ENCODE peak calls at places on chromosome 18, in nine cellular contexts. T is breast epithelium, P is esophagus muscularis mucosa, W is stomach, Y is vagina, C is suprapubic skin, L is HCT116, H is K562, Q is endothelial cell of umbilical vein. O is an unnamed sample. For H3K36me3, the result is how much of the 10 kb centered on the place peaks cover.

GRCh38 chr18:74342416-74343043 is 26.9 kb downstream of the C18orf63 start:
- DNase-seq in T (no peak), P (no peak), W (peak), Y (no peak), C (no peak), L (peak), H (no peak), Q (peak), O (no peak)

GRCh38 chr18:44937985-44938384 is 257.3 kb downstream of the SETBP1 start:
- DNase-seq in T (no peak), P (no peak), W (no peak), Y (no peak), C (no peak), L (no peak), H (no peak), Q (no peak), O (no peak)

GRCh38 chr18:70998490-70998889 is 709.6 kb downstream of the SOCS6 start:
- DNase-seq in T (no peak), P (no peak), W (no peak), Y (no peak), C (no peak), L (no peak), H (no peak), Q (peak), O (no peak)

GRCh38 chr18:3234457-3234856 is 13.1 kb upstream of the MYL12A start:
- DNase-seq in T (no peak), P (no peak), W (no peak), Y (no peak), C (no peak), L (no peak), H (no peak), Q (no peak), O (no peak)

GRCh38 chr18:28690836-28691835 is 514.2 kb upstream of the CDH2 start:
- DNase-seq in T (no peak), P (no peak), W (no peak), Y (no peak), C (no peak), L (no peak), H (no peak), Q (peak), O (no peak)

GRCh38 chr18:60549338-60549960 is 176.9 kb upstream of the MC4R start:
- DNase-seq in T (no peak), P (no peak), W (no peak), Y (no peak), C (no peak), L (peak), H (peak), Q (peak), O (no peak)

GRCh38 chr18:42196651-42197050 is 241.6 kb downstream of the PIK3C3 start:
- DNase-seq in T (no peak), P (no peak), W (no peak), Y (no peak), C (no peak), L (no peak), H (no peak), Q (no peak), O (no peak)

GRCh38 chr18:46416706-46417638 is 240.0 kb downstream of the LOXHD1 start:
- DNase-seq in T (no peak), P (no peak), W (no peak), Y (no peak), C (no peak), L (peak), H (peak), Q (no peak), O (no peak)

GRCh38 chr18:62717059-62717849 is 1.9 kb downstream of the PHLPP1 start:
- DNase-seq in T (no peak), P (no peak), W (peak), Y (peak), C (no peak), L (peak), H (no peak), Q (peak), O (no peak)

GRCh38 chr18:77102246-77103040 is 30.1 kb downstream of the MBP start:
- DNase-seq in T (no peak), P (no peak), W (no peak), Y (peak), C (no peak), L (no peak), H (no peak), Q (peak), O (no peak)

GRCh38 chr18:56282234-56283104 is 355.9 kb downstream of the TXNL1 start:
- DNase-seq in T (no peak), P (no peak), W (no peak), Y (no peak), C (no peak), L (no peak), H (no peak), Q (no peak), O (no peak)

GRCh38 chr18:31553800-31554199 is 37.9 kb upstream of the TTR start:
- DNase-seq in T (no peak), P (peak), W (no peak), Y (no peak), C (no peak), L (peak), H (peak), Q (no peak), O (no peak)

GRCh38 chr18:52484977-52485376 is 145.0 kb downstream of the DCC start:
- DNase-seq in T (no peak), P (no peak), W (no peak), Y (no peak), C (no peak), L (no peak), H (no peak), Q (no peak), O (no peak)

GRCh38 chr18:50790956-50791355 is 28.9 kb downstream of the MRO start:
- DNase-seq in T (no peak), P (no peak), W (no peak), Y (no peak), C (no peak), L (no peak), H (no peak), Q (no peak), O (no peak)

GRCh38 chr18:45006934-45007333 is 326.2 kb downstream of the SETBP1 start:
- DNase-seq in T (no peak), P (peak), W (no peak), Y (no peak), C (no peak), L (no peak), H (no peak), Q (no peak), O (no peak)

GRCh38 chr18:74196220-74197119 is 48.1 kb downstream of the TIMM21 start:
- DNase-seq in T (no peak), P (no peak), W (peak), Y (no peak), C (no peak), L (peak), H (peak), Q (peak), O (no peak)

GRCh38 chr18:31679133-31679731 is 5.1 kb downstream of the B4GALT6 start:
- DNase-seq in T (no peak), P (no peak), W (no peak), Y (no peak), C (no peak), L (peak), H (no peak), Q (peak), O (no peak)

GRCh38 chr18:70276416-70277145 is 12.3 kb upstream of the SOCS6 start:
- DNase-seq in T (no peak), P (no peak), W (no peak), Y (no peak), C (no peak), L (no peak), H (no peak), Q (no peak), O (no peak)

GRCh38 chr18:44941519-44941918 is 260.8 kb downstream of the SETBP1 start:
- DNase-seq in T (no peak), P (no peak), W (no peak), Y (no peak), C (no peak), L (no peak), H (no peak), Q (no peak), O (no peak)

GRCh38 chr18:13696961-13697360 is 29.4 kb downstream of the FAM210A start:
- DNase-seq in T (no peak), P (no peak), W (no peak), Y (no peak), C (no peak), L (no peak), H (no peak), Q (no peak), O (no peak)

GRCh38 chr18:51241226-51241625 is 43.7 kb upstream of the MEX3C start:
- DNase-seq in T (no peak), P (no peak), W (no peak), Y (no peak), C (no peak), L (no peak), H (no peak), Q (no peak), O (no peak)

GRCh38 chr18:33210575-33211189 is 229.8 kb downstream of the CCDC178 start:
- DNase-seq in T (no peak), P (no peak), W (no peak), Y (no peak), C (no peak), L (no peak), H (no peak), Q (peak), O (no peak)

GRCh38 chr18:371616-371998 is 103.8 kb upstream of the THOC1 start:
- DNase-seq in T (no peak), P (no peak), W (no peak), Y (no peak), C (no peak), L (no peak), H (no peak), Q (no peak), O (no peak)

GRCh38 chr18:7017013-7017412 is 100.6 kb downstream of the LAMA1 start:
- DNase-seq in T (no peak), P (no peak), W (no peak), Y (no peak), C (no peak), L (no peak), H (no peak), Q (no peak), O (no peak)

GRCh38 chr18:7011142-7011541 is 106.5 kb downstream of the LAMA1 start:
- DNase-seq in T (no peak), P (no peak), W (no peak), Y (no peak), C (no peak), L (no peak), H (no peak), Q (no peak), O (no peak)
- H3K36me3 ChIP-seq in T (under half), P (under half), W (under half), Y (under half), C (under half), L (under half), H (under half), Q (under half), O (under half)

GRCh38 chr18:58224425-58224750 is 180.4 kb downstream of the NEDD4L start:
- DNase-seq in T (no peak), P (no peak), W (no peak), Y (no peak), C (no peak), L (no peak), H (no peak), Q (no peak), O (no peak)

GRCh38 chr18:58223717-58224424 is 179.8 kb downstream of the NEDD4L start:
- DNase-seq in T (peak), P (peak), W (peak), Y (no peak), C (peak), L (peak), H (peak), Q (peak), O (no peak)

GRCh38 chr18:58227361-58227930 is 183.4 kb downstream of the NEDD4L start:
- DNase-seq in T (no peak), P (no peak), W (no peak), Y (no peak), C (no peak), L (no peak), H (no peak), Q (no peak), O (no peak)

GRCh38 chr18:58226476-58226875 is 182.4 kb downstream of the NEDD4L start:
- DNase-seq in T (no peak), P (peak), W (peak), Y (no peak), C (no peak), L (no peak), H (no peak), Q (no peak), O (no peak)

DNA sequence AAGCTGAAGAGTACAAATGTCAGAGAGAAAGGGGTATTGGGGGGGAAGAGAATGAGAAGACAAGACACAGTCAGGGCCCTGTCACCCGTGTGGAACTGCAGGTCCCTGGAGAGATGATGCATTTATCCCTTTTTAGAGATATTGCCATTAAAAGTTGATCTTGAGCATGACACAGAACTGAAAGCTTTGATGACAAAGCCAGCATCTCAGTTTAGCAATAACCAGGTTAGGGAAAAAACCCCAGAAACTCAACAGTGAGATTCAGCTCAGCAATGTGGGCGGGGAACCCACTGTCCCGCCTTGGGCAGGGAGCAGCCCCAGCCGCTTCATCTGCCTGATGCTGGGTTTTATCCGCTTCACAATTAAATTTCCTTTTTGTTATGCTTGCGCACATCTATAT is 181.1 kb downstream of the NEDD4L start:
- DNase-seq in T (no peak), P (peak), W (no peak), Y (no peak), C (no peak), L (no peak), H (no peak), Q (no peak), O (no peak)
- TF ChIP-seq POLR2AphosphoS5 in T (no peak), P (no peak), W (no peak), Y (no peak), C (no peak), L (no peak), H (no peak), Q (no peak), O (no peak)

DNA sequence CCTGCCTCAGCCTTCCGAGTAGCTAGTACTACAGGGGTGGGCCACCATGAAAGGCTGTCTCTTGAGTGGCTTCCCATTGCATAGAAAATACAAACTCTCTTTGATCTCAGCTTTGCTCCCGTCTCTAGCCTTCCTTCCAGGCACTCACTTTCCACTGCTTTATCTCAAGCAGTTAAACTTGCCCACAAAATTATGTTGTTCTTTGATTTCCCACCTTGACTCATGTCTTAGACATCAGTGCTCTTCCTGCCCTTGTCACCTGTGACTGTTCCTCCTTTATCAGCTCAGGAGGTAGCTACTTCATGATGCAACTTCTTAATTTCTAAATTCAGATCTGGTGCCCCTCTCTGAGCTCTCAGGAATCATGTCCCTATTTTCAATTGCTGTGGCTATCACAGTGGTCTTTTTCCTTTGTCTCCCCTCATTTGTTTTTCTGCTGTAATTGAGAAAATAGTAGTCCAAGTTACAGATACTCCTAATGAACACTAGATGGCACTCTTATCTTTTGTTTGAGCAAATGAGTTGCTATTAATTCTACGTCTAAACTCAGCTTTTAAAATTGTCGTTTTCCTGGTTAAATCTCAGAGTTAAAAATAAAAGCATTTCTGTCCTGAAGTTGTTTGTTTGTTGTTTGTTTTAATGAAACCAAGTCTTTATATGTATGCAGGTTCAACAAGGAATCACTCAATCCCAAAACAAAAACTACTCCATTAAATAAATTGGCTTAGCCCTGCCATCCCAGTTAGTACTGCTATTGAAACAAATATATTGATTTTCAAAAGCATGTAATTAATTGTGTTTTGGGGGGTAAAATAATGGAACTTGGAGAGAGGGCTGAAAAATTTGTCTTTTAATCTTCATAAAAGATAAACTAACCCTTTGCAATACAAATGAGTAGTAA is 46.9 kb upstream of the GREB1L start:
- DNase-seq in T (no peak), P (no peak), W (no peak), Y (no peak), C (no peak), L (peak), H (peak), Q (peak), O (no peak)
- TF ChIP-seq CTCF in T (peak), P (peak), W (no peak), Y (peak), C (peak), L (peak), H (peak), Q (peak), O (peak)

GRCh38 chr18:48794251-48794970 is 156.4 kb downstream of the SMAD7 start:
- DNase-seq in T (peak), P (no peak), W (no peak), Y (no peak), C (peak), L (no peak), H (no peak), Q (no peak), O (peak)

GRCh38 chr18:48791636-48792105 is 159.1 kb downstream of the SMAD7 start:
- DNase-seq in T (no peak), P (no peak), W (no peak), Y (no peak), C (peak), L (no peak), H (no peak), Q (no peak), O (peak)

GRCh38 chr18:48792141-48792540 is 158.6 kb downstream of the SMAD7 start:
- DNase-seq in T (peak), P (no peak), W (no peak), Y (no peak), C (peak), L (no peak), H (no peak), Q (no peak), O (peak)

GRCh38 chr18:48790869-48791635 is 159.7 kb downstream of the SMAD7 start:
- DNase-seq in T (peak), P (no peak), W (no peak), Y (no peak), C (peak), L (no peak), H (no peak), Q (no peak), O (peak)

DNA sequence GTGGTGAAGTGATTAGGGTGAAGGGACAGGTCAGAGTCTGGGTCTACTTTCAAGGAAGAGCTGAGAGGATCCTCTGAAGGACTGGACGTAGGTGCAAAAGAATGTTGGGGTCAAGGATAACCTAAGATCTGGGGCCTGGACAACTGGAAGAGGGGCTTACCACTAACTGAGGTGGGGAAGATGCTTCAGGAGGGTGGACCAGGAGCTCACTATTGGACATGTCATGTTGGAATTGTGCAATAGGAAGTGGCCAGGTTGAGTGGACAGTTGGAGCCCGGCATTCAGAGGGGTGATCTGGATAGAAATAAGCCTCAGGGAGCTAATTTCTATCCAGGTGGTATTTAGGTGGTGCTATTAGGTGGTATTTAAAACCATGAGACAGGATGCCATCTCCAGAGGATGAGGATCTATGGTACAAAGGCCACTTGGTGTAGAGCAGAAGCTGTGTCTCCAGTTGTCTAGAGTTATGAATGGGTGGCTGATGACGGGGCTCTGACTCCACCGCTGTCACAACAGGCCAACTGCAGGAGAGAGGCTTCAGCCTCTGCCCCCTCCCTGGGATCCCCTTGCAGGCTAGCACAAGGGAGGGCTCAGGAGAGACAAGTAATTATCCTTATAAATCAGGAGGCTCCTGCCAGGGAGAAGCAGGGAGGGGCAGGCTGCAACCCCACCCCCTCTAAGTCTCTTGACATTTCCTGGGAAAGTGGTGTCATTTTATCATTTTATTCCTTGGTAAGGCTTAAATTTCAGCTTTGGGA is 158.0 kb downstream of the SMAD7 start:
- DNase-seq in T (peak), P (no peak), W (no peak), Y (no peak), C (peak), L (no peak), H (no peak), Q (no peak), O (peak)
- H3K36me3 ChIP-seq in T (under half), P (under half), W (under half), Y (under half), C (under half), L (under half), H (under half), Q (under half), O (under half)

GRCh38 chr18:10015941-10016819 is 102.4 kb downstream of the VAPA start:
- DNase-seq in T (no peak), P (no peak), W (no peak), Y (no peak), C (peak), L (no peak), H (no peak), Q (peak), O (peak)
- TF ChIP-seq POLR2AphosphoS5 in T (peak), P (peak), W (peak), Y (no peak), C (no peak), L (no peak), H (no peak), Q (no peak), O (no peak)

GRCh38 chr18:58668897-58669296 is 2.4 kb upstream of the MALT1 start:
- DNase-seq in T (no peak), P (no peak), W (no peak), Y (no peak), C (no peak), L (peak), H (no peak), Q (peak), O (no peak)

GRCh38 chr18:58671941-58672565 is 788 bp downstream of the MALT1 start:
- DNase-seq in T (no peak), P (no peak), W (peak), Y (no peak), C (no peak), L (no peak), H (no peak), Q (peak), O (no peak)

GRCh38 chr18:58670561-58671121 is 624 bp upstream of the MALT1 start:
- DNase-seq in T (no peak), P (no peak), W (no peak), Y (no peak), C (peak), L (peak), H (no peak), Q (no peak), O (no peak)

GRCh38 chr18:58669731-58670379 is 1.4 kb upstream of the MALT1 start:
- DNase-seq in T (no peak), P (no peak), W (no peak), Y (no peak), C (no peak), L (peak), H (no peak), Q (peak), O (no peak)

DNA sequence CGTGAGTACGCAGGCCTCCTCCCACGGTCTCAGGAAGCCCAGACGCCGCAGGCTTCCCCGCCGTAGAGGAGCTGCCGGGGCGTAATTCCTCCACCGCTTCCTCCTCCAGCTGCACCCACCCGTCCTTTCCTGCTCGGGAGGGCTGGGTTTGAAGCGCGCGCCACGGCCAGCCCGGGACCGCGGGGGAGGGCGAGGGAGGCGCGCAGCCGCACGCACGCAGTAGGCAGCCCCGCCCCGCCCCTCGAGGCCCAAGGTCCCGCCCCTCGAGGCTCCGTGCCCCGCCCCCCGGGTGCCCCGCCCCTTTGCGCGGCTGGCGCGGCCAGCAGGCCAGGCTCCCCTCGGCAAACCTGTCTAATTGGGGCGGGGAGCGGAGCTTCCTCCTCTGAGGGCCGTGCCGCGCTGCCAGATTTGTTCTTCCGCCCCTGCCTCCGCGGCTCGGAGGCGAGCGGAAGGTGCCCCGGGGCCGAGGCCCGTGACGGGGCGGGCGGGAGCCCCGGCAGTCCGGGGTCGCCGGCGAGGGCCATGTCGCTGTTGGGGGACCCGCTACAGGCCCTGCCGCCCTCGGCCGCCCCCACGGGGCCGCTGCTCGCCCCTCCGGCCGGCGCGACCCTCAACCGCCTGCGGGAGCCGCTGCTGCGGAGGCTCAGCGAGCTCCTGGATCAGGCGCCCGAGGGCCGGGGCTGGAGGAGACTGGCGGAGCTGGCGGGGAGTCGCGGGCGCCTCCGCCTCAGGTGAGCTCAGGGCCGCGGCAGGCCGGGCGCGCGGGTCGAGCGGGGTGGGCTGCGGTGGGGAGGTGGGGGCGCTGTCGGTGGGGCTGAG is at the start of gene MALT1:
- DNase-seq in T (peak), P (peak), W (peak), Y (peak), C (peak), L (peak), H (peak), Q (peak), O (peak)
- TF ChIP-seq CTCF in T (no peak), P (no peak), W (no peak), Y (no peak), C (no peak), L (no peak), H (no peak), Q (no peak), O (no peak)

O was measured in sigmoid colon.